ENCODE peak calls at places on chromosome 6, in five cellular contexts. I, Z, A, D and N are unnamed samples.

GRCh38 chr6:2529217-2529719 is 221.5 kb downstream of the MYLK4 start:
- DNase-seq in D (no peak), A (no peak), Z (no peak), I (no peak), N (no peak)

GRCh38 chr6:15898693-15899092 is 230.2 kb upstream of the MYLIP start:
- DNase-seq in I (no peak), A (no peak), Z (no peak), D (no peak), N (no peak)

GRCh38 chr6:9334979-9335378 is 899.6 kb upstream of the SLC35B3 start:
- DNase-seq in A (no peak), I (no peak), Z (no peak), D (no peak), N (no peak)

GRCh38 chr6:35096129-35096852 is 44.8 kb downstream of the TCP11 start:
- DNase-seq in I (no peak), D (no peak), A (no peak), Z (no peak), N (no peak)

GRCh38 chr6:3500262-3501001 is 43.6 kb upstream of the SLC22A23 start:
- DNase-seq in Z (no peak), D (no peak), A (no peak), I (no peak), N (no peak)

GRCh38 chr6:52390361-52390727 is 28.4 kb downstream of the PAQR8 start:
- DNase-seq in Z (no peak), I (no peak), A (no peak), D (no peak), N (no peak)

GRCh38 chr6:129498950-129499870 is 210.8 kb downstream of the ARHGAP18 start:
- DNase-seq in Z (no peak), A (no peak), I (no peak), D (no peak), N (no peak)

GRCh38 chr6:56719310-56719709 is 76.6 kb upstream of the DST start:
- DNase-seq in A (no peak), D (no peak), Z (no peak), I (no peak), N (no peak)

GRCh38 chr6:2245954-2246863 is 804 bp upstream of the GMDS start:
- DNase-seq in Z (no peak), I (peak; percentile 46), A (peak; percentile 73), D (peak; percentile 44), N (peak; percentile 46)

GRCh38 chr6:166143011-166143410 is 24.6 kb downstream of the TBXT start:
- DNase-seq in Z (no peak), D (no peak), A (no peak), I (no peak), N (no peak)

GRCh38 chr6:16704706-16705402 is 56.4 kb downstream of the ATXN1 start:
- DNase-seq in A (no peak), D (no peak), I (no peak), Z (no peak), N (no peak)

GRCh38 chr6:36805917-36806316 is 33.3 kb downstream of the CPNE5 start:
- DNase-seq in A (no peak), Z (no peak), D (no peak), I (no peak), N (no peak)
- TF ChIP-seq CTCF in A (no peak), Z (no peak), D (no peak), I (no peak), N (no peak)

DNA sequence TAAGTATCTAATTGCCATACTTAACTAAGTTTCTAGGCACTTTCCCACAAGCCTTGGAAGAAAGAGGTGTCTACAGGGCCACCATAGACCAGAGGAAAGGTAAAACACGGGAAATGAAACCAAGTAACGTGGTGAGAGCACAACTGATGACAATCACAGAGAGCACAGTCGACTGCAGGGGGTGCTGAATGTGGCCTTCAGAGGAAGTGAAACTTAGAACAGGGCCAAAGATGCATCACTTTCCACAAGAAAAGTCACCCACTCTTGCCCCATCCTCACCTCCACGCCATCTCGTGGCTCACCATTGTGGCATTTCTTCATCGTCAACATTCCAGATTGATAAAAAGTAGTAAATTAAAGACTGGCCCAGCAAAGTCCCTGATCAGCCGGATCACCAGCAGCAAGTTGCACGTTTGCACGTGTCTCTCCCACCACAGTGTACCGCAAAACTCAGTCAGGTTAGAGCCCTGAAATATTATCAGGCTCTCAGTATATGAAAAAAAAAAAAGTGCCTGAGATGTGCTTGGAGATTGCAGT is 31.4 kb downstream of the HIVEP2 start:
- DNase-seq in Z (no peak), D (no peak), I (no peak), A (no peak), N (no peak)
- TF ChIP-seq CTCF in Z (no peak), D (no peak), I (no peak), A (no peak), N (no peak)

GRCh38 chr6:90368601-90369000 is 72.0 kb upstream of the BACH2 start:
- DNase-seq in D (no peak), Z (no peak), A (no peak), I (no peak), N (no peak)
- TF ChIP-seq CTCF in D (no peak), Z (no peak), A (no peak), I (no peak), N (no peak)

DNA sequence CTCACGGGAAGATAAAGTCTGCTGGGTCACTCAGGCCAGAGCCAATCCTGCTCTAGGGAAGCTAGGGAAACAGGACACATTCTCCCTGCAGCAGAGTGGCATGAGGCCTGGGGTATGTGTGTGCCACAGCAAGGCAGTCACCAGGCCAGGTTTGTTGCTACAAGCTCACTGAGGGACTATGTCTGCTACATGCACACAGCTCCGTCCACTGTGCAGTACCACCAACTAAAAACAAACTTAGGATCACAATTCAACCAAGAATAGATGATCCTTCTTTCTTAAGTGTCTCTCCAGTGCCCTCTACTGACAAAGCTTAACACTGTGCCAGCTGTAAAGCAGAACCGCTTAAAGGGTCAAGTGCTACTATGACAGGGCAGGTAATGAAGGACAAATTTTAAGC is 192.5 kb downstream of the PTPRK start:
- DNase-seq in A (no peak), D (no peak), I (no peak), Z (no peak), N (no peak)
- TF ChIP-seq CTCF in A (peak; percentile 33), D (no peak), I (no peak), Z (no peak), N (peak; percentile 38)

GRCh38 chr6:6725120-6725833 is 136.8 kb downstream of the LY86 start:
- DNase-seq in Z (no peak), I (no peak), A (no peak), D (no peak), N (no peak)

GRCh38 chr6:6724319-6725119 is 136.0 kb downstream of the LY86 start:
- DNase-seq in A (peak; percentile 77), I (peak; percentile 54), D (peak; percentile 72), Z (peak; percentile 52), N (peak; percentile 69)

GRCh38 chr6:6723792-6724318 is 135.3 kb downstream of the LY86 start:
- DNase-seq in A (no peak), I (no peak), Z (no peak), D (no peak), N (no peak)

GRCh38 chr6:6723316-6723715 is 134.8 kb downstream of the LY86 start:
- DNase-seq in I (no peak), Z (no peak), D (no peak), A (no peak), N (no peak)

GRCh38 chr6:6725834-6726194 is 137.3 kb downstream of the LY86 start:
- DNase-seq in A (no peak), I (no peak), D (no peak), Z (no peak), N (no peak)
- TF ChIP-seq CTCF in A (no peak), I (no peak), D (no peak), Z (no peak), N (no peak)

DNA sequence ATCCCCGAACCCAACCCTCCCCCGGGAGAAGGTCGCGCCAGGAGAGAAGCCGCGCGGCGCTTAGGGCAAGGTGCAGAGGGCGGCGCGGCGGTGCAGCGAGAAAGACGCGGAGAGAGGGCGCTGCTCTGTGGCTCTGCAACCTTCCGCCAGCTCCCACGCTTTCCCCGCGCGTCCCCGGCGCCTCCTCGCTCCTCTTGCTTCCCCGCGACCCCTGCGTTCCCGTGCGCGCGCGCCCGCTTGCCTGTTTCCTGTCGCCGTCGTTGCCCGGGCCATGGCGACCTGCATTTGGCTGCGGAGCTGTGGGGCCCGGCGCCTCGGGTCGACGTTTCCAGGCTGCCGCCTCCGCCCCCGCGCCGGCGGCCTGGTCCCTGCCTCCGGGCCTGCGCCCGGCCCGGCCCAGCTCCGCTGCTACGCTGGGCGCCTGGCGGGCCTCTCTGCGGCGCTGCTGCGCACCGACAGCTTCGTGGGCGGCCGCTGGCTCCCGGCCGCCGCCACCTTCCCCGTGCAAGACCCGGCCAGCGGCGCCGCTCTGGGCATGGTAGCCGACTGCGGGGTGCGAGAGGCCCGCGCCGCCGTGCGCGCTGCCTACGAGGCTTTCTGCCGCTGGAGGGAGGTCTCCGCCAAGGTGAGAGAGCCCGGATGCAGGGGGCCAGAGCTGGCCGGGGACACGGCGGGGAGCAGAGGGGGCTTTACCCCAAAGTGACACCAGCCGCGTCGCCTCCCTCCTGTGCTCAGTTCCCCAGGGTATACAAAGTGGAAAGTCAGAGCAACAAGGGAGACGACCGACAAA is at the start of gene ALDH5A1:
- DNase-seq in D (peak; percentile 69), A (peak; percentile 76), I (no peak), Z (peak; percentile 49), N (peak; percentile 58)
- TF ChIP-seq CTCF in D (peak; percentile 29), A (peak; percentile 6), I (no peak), Z (no peak), N (peak; percentile 32)

GRCh38 chr6:44152109-44152461 is 6.5 kb upstream of the CAPN11 start:
- DNase-seq in Z (no peak), D (no peak), A (no peak), I (no peak), N (no peak)
- TF ChIP-seq CTCF in Z (peak; percentile 15), D (no peak), A (no peak), I (no peak), N (no peak)

DNA sequence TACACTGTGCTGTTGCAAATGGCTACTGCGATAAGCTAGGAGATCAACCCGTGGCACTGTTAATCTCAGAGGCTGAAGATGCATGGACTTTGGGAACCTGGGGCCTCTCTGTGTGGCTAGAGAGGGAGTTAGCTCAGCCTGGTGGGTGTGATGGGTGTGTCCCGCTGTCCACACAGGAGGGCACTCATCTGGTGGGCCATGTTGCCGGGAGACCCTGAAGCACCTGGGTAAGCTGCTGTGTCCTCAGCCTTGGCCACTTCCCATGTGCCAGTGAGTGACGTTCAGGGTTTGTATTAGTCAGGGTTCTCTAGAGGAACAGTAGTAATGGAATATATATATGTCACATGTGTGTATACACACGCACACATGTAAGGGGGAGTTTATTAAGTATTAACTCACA is 132.7 kb downstream of the ERMARD start:
- DNase-seq in I (no peak), D (no peak), A (no peak), Z (no peak), N (no peak)
- TF ChIP-seq CTCF in I (no peak), D (no peak), A (no peak), Z (no peak), N (no peak)

GRCh38 chr6:7300890-7301289 is 12.1 kb downstream of the SSR1 start:
- DNase-seq in A (no peak), Z (no peak), D (no peak), I (no peak), N (no peak)
- TF ChIP-seq CTCF in A (no peak), Z (no peak), D (no peak), I (no peak), N (no peak)